ENCODE peak calls at places on chromosomes 3 and 15, in seven cellular contexts. O, S, T, Y, Q, N and B are unnamed samples.
A peak's percentile ranks its signal among the peaks of the same experiment; 100 is the strongest.

GRCh38 chr15:84684092-84684491 is 26.1 kb upstream of the NMB start:
- DNase-seq in Y (no peak), S (no peak), N (no peak), Q (no peak), O (no peak), T (no peak), B (no peak)

GRCh38 chr3:60588806-60589205 is 662.4 kb downstream of the FHIT start:
- DNase-seq in N (no peak), Q (no peak), T (no peak), Y (no peak), O (no peak), S (peak; percentile 57), B (no peak)

GRCh38 chr15:97189152-97189551 is 771.4 kb upstream of the ARRDC4 start:
- DNase-seq in S (no peak), N (no peak), Q (no peak), O (no peak), Y (no peak), T (no peak), B (no peak)

GRCh38 chr3:29430558-29430971 is 149.7 kb downstream of the RBMS3 start:
- DNase-seq in T (no peak), S (no peak), N (no peak), O (no peak), Y (no peak), Q (no peak), B (no peak)

GRCh38 chr3:71583569-71584215 is at the start of gene FOXP1:
- DNase-seq in T (peak; percentile 83), Y (peak; percentile 78), N (peak; percentile 82), S (peak; percentile 48), Q (peak; percentile 84), O (peak; percentile 84), B (peak; percentile 62)

GRCh38 chr3:77939726-77940125 is 899.8 kb downstream of the ROBO2 start:
- DNase-seq in Q (no peak), O (no peak), T (no peak), Y (no peak), N (no peak), S (no peak), B (no peak)

GRCh38 chr3:78112266-78112665 is 1072.4 kb downstream of the ROBO2 start:
- DNase-seq in Q (no peak), S (no peak), O (no peak), T (no peak), Y (no peak), N (no peak), B (no peak)

GRCh38 chr3:52455283-52456168 is at the start of gene NISCH:
- DNase-seq in N (peak; percentile 93), O (peak; percentile 92), Y (peak; percentile 92), T (peak; percentile 94), Q (peak; percentile 98), S (peak; percentile 87), B (peak; percentile 97)

GRCh38 chr3:163018067-163018466 is 1521.5 kb downstream of the OTOL1 start:
- DNase-seq in Q (no peak), Y (no peak), O (no peak), T (no peak), S (no peak), N (no peak), B (no peak)

GRCh38 chr15:47750030-47750739 is 32.9 kb downstream of the SEMA6D start:
- DNase-seq in Q (no peak), N (no peak), Y (no peak), S (peak; percentile 33), O (no peak), T (no peak), B (no peak)

GRCh38 chr3:184325715-184326114 is 11.3 kb downstream of the EIF4G1 start:
- DNase-seq in Y (no peak), Q (no peak), T (no peak), N (no peak), O (no peak), S (no peak), B (no peak)

GRCh38 chr3:151835751-151836550 is 22.0 kb downstream of the AADAC start:
- DNase-seq in Q (no peak), T (no peak), S (no peak), N (no peak), Y (no peak), O (no peak), B (no peak)

GRCh38 chr15:84992157-84992940 is 10.7 kb downstream of the PDE8A start:
- DNase-seq in S (peak; percentile 56), N (no peak), Q (no peak), O (no peak), Y (no peak), T (peak; percentile 38), B (no peak)

GRCh38 chr3:30199096-30199734 is 407.2 kb upstream of the TGFBR2 start:
- DNase-seq in N (peak; percentile 87), Y (peak; percentile 90), O (peak; percentile 81), Q (peak; percentile 84), S (peak; percentile 48), T (peak; percentile 76), B (peak; percentile 59)

GRCh38 chr15:89649013-89649625 is 6.1 kb downstream of the KIF7 start:
- DNase-seq in T (no peak), Q (peak; percentile 44), S (no peak), Y (no peak), N (no peak), O (no peak), B (no peak)

GRCh38 chr3:105343991-105344390 is 22.7 kb upstream of the ALCAM start:
- DNase-seq in O (no peak), Q (no peak), N (no peak), Y (no peak), T (no peak), S (peak; percentile 62), B (no peak)

GRCh38 chr15:40968290-40969085 is 15.2 kb downstream of the CHAC1 start:
- DNase-seq in S (no peak), Q (no peak), N (no peak), T (no peak), O (no peak), Y (no peak), B (no peak)

GRCh38 chr3:4071481-4072184 is 231.5 kb upstream of the SETMAR start:
- DNase-seq in T (peak; percentile 9), Y (no peak), N (no peak), Q (no peak), O (no peak), S (no peak), B (peak; percentile 17)

GRCh38 chr3:188187055-188187454 is 33.1 kb downstream of the LPP start:
- DNase-seq in S (no peak), O (no peak), Q (no peak), N (no peak), Y (no peak), T (no peak), B (no peak)

GRCh38 chr15:91385301-91385700 is 285.2 kb downstream of the SV2B start:
- DNase-seq in T (no peak), Y (no peak), O (no peak), Q (no peak), S (no peak), N (no peak), B (no peak)

GRCh38 chr3:128483657-128484403 is 9.2 kb downstream of the GATA2 start:
- DNase-seq in S (no peak), Y (no peak), O (no peak), Q (no peak), T (no peak), N (no peak), B (no peak)
- H3K27ac ChIP-seq in S (peak overlapping the region; percentile 68), Y (no peak overlapping the region), O (peak overlapping the region; percentile 97), Q (no peak overlapping the region), T (no peak overlapping the region), N (no peak overlapping the region), B (no peak overlapping the region)

GRCh38 chr3:128727485-128727884 is 1.5 kb downstream of the RAB7A start:
- DNase-seq in S (peak; percentile 16), N (no peak), Q (no peak), O (no peak), T (no peak), Y (no peak), B (no peak)
- H3K4me1 ChIP-seq in S (peaks cover 5% of the 10 kb centered on the region), N (peaks cover 28% of the 10 kb centered on the region), Q (peaks cover 11% of the 10 kb centered on the region), O (peaks cover 48% of the 10 kb centered on the region), T (peaks cover 54% of the 10 kb centered on the region), Y (peaks cover 21% of the 10 kb centered on the region), B (peaks cover 34% of the 10 kb centered on the region)

DNA sequence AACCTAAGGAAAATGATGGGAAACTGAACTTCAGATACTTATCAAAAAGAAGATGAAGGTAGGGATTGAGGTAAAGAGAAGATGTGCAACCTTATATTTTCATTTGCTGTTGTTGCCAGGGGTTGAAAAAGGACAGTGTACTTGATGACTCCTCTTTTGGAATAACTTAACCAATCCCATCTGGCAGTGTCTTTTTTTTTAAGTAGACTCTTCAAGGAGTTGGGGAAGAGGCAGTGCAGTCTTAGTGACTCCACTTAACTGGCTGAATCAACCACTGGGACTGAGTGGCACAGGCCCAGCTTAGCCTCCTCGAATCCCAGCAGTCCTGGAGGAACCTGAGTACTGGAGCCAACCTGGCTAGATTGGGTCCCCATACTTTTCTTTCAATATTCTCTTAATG is 27.3 kb upstream of the FILIP1L start:
- DNase-seq in N (no peak), Y (no peak), Q (no peak), T (no peak), O (no peak), S (no peak), B (no peak)
- H3K27me3 ChIP-seq in N (no peaks in the 10 kb centered on the region), Y (no peaks in the 10 kb centered on the region), Q (no peaks in the 10 kb centered on the region), T (no peaks in the 10 kb centered on the region), O (no peaks in the 10 kb centered on the region), S (no peaks in the 10 kb centered on the region), B (no peaks in the 10 kb centered on the region)

DNA sequence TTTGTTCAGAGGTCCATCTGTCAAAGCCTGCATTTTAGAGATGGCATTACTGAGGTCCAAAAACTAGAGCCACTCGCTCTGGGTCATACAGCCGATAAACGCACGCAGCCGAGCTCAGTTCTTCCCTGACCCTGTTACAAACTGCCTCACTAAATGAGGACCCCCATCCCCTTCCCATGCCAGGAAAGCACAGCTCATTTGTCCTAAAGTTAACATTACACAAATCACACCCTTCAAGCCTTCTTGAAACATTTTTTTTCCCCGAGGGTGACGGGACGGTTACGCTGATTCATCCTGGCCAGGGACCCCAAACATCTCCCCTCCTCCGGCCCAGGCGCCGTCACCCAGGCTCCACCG is 832 bp upstream of the CMTM8 start:
- DNase-seq in N (no peak), S (no peak), Y (no peak), T (no peak), Q (no peak), O (no peak), B (no peak)
- H3K27ac ChIP-seq in N (no peak overlapping the region), S (no peak overlapping the region), Y (peak overlapping the region; percentile 77), T (peak overlapping the region; percentile 80), Q (no peak overlapping the region), O (peak overlapping the region; percentile 85), B (no peak overlapping the region)

DNA sequence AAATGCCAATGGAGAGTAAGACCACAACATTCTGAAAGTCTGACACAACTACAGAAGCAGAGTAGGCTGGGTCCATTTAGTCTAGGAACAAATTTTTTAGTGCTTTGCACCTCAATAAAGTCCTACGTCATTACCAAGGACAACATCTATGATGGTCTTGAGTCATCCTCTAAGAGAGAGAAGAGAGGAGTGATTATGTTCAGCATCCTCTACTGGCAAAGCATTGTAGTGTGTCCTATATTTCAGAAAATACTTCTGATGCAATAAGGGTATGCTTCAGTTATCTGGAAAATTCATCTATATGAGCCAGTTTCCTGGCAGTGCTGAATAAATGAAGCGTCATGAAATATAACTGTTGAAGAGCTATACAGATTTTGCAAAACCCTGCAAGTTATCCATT is 95.6 kb downstream of the P2RY1 start:
- DNase-seq in Y (no peak), T (no peak), Q (no peak), S (no peak), N (no peak), O (no peak), B (no peak)
- H3K4me1 ChIP-seq in Y (no peaks in the 10 kb centered on the region), T (no peaks in the 10 kb centered on the region), Q (no peaks in the 10 kb centered on the region), S (no peaks in the 10 kb centered on the region), N (no peaks in the 10 kb centered on the region), O (no peaks in the 10 kb centered on the region), B (no peaks in the 10 kb centered on the region)